ENCODE peak calls at places on chromosomes 16 and 17, in seven cellular contexts. One of them, this sample, is unnamed. For H3K27me3, the result is how much of the 10 kb centered on the place peaks cover.

GRCh38 chr17:49694847-49695697 is 12.7 kb downstream of the SLC35B1 start:
- DNase-seq in dorsolateral prefrontal cortex: no peak
- DNase-seq in heart left ventricle: no peak
- DNase-seq in GM23248: peak
- DNase-seq in CD4-positive, CD25-positive, alpha-beta regulatory T cell: peak
- DNase-seq in spleen: peak
- DNase-seq in heart right ventricle: peak
- DNase-seq in this sample: no peak

GRCh38 chr17:17587614-17588336 is 3.7 kb downstream of the PEMT start:
- DNase-seq in CD4-positive, CD25-positive, alpha-beta regulatory T cell: no peak
- DNase-seq in dorsolateral prefrontal cortex: no peak
- DNase-seq in heart left ventricle: no peak
- DNase-seq in GM23248: peak
- DNase-seq in spleen: no peak
- DNase-seq in heart right ventricle: no peak
- DNase-seq in this sample: no peak

GRCh38 chr16:88924834-88925539 is 52.0 kb downstream of the CBFA2T3 start:
- DNase-seq in heart left ventricle: peak
- DNase-seq in CD4-positive, CD25-positive, alpha-beta regulatory T cell: no peak
- DNase-seq in heart right ventricle: no peak
- DNase-seq in spleen: peak
- DNase-seq in GM23248: peak
- DNase-seq in dorsolateral prefrontal cortex: peak
- DNase-seq in this sample: peak

GRCh38 chr17:8338806-8339205 is 834 bp upstream of the ODF4 start:
- DNase-seq in GM23248: no peak
- DNase-seq in heart right ventricle: no peak
- DNase-seq in heart left ventricle: no peak
- DNase-seq in spleen: no peak
- DNase-seq in CD4-positive, CD25-positive, alpha-beta regulatory T cell: no peak
- DNase-seq in dorsolateral prefrontal cortex: no peak
- DNase-seq in this sample: no peak

GRCh38 chr16:80323187-80323807 is 217.5 kb upstream of the DYNLRB2 start:
- DNase-seq in GM23248: no peak
- DNase-seq in heart left ventricle: no peak
- DNase-seq in heart right ventricle: no peak
- DNase-seq in spleen: no peak
- DNase-seq in dorsolateral prefrontal cortex: no peak
- DNase-seq in CD4-positive, CD25-positive, alpha-beta regulatory T cell: no peak
- DNase-seq in this sample: no peak

GRCh38 chr17:2364132-2365116 is 27.1 kb downstream of the SGSM2 start:
- DNase-seq in dorsolateral prefrontal cortex: no peak
- DNase-seq in heart right ventricle: peak
- DNase-seq in GM23248: no peak
- DNase-seq in heart left ventricle: peak
- DNase-seq in CD4-positive, CD25-positive, alpha-beta regulatory T cell: no peak
- DNase-seq in spleen: no peak
- DNase-seq in this sample: no peak

GRCh38 chr16:83336630-83337029 is 471.1 kb upstream of the HSBP1 start:
- DNase-seq in GM23248: peak
- DNase-seq in spleen: no peak
- DNase-seq in dorsolateral prefrontal cortex: no peak
- DNase-seq in heart right ventricle: no peak
- DNase-seq in heart left ventricle: no peak
- DNase-seq in CD4-positive, CD25-positive, alpha-beta regulatory T cell: no peak
- DNase-seq in this sample: peak

GRCh38 chr17:11245792-11246191 is 4.8 kb downstream of the SHISA6 start:
- DNase-seq in dorsolateral prefrontal cortex: no peak
- DNase-seq in heart right ventricle: no peak
- DNase-seq in GM23248: no peak
- DNase-seq in heart left ventricle: no peak
- DNase-seq in spleen: no peak
- DNase-seq in CD4-positive, CD25-positive, alpha-beta regulatory T cell: no peak
- DNase-seq in this sample: no peak

GRCh38 chr17:41917957-41918391 is 777 bp downstream of the ACLY start:
- DNase-seq in CD4-positive, CD25-positive, alpha-beta regulatory T cell: peak
- DNase-seq in GM23248: peak
- DNase-seq in dorsolateral prefrontal cortex: no peak
- DNase-seq in spleen: peak
- DNase-seq in heart right ventricle: peak
- DNase-seq in heart left ventricle: peak
- DNase-seq in this sample: peak

GRCh38 chr16:58418601-58419000 is 26.3 kb downstream of the GINS3 start:
- DNase-seq in heart left ventricle: peak
- DNase-seq in dorsolateral prefrontal cortex: no peak
- DNase-seq in heart right ventricle: peak
- DNase-seq in CD4-positive, CD25-positive, alpha-beta regulatory T cell: no peak
- DNase-seq in GM23248: peak
- DNase-seq in spleen: no peak
- DNase-seq in this sample: peak

GRCh38 chr17:16941072-16941641 is 30.8 kb downstream of the TNFRSF13B start:
- DNase-seq in CD4-positive, CD25-positive, alpha-beta regulatory T cell: no peak
- DNase-seq in heart left ventricle: no peak
- DNase-seq in GM23248: no peak
- DNase-seq in heart right ventricle: no peak
- DNase-seq in spleen: peak
- DNase-seq in dorsolateral prefrontal cortex: peak
- DNase-seq in this sample: no peak

GRCh38 chr16:56357291-56357764 is 68.0 kb downstream of the AMFR start:
- DNase-seq in heart left ventricle: no peak
- DNase-seq in spleen: peak
- DNase-seq in heart right ventricle: no peak
- DNase-seq in GM23248: peak
- DNase-seq in CD4-positive, CD25-positive, alpha-beta regulatory T cell: no peak
- DNase-seq in dorsolateral prefrontal cortex: no peak
- DNase-seq in this sample: peak

GRCh38 chr17:68437979-68438877 is 19.1 kb downstream of the WIPI1 start:
- DNase-seq in spleen: peak
- DNase-seq in dorsolateral prefrontal cortex: no peak
- DNase-seq in heart right ventricle: peak
- DNase-seq in GM23248: peak
- DNase-seq in CD4-positive, CD25-positive, alpha-beta regulatory T cell: peak
- DNase-seq in heart left ventricle: peak
- DNase-seq in this sample: no peak

GRCh38 chr17:33290156-33290697 is 2.9 kb downstream of the ASIC2 start:
- DNase-seq in spleen: no peak
- DNase-seq in heart right ventricle: no peak
- DNase-seq in heart left ventricle: no peak
- DNase-seq in dorsolateral prefrontal cortex: peak
- DNase-seq in CD4-positive, CD25-positive, alpha-beta regulatory T cell: no peak
- DNase-seq in GM23248: no peak
- DNase-seq in this sample: no peak
- H3K27me3 ChIP-seq in spleen: under half
- H3K27me3 ChIP-seq in heart right ventricle: half or more
- H3K27me3 ChIP-seq in heart left ventricle: under half
- H3K27me3 ChIP-seq in dorsolateral prefrontal cortex: under half
- H3K27me3 ChIP-seq in CD4-positive, CD25-positive, alpha-beta regulatory T cell: under half
- H3K27me3 ChIP-seq in GM23248: under half
- H3K27me3 ChIP-seq in this sample: under half

DNA sequence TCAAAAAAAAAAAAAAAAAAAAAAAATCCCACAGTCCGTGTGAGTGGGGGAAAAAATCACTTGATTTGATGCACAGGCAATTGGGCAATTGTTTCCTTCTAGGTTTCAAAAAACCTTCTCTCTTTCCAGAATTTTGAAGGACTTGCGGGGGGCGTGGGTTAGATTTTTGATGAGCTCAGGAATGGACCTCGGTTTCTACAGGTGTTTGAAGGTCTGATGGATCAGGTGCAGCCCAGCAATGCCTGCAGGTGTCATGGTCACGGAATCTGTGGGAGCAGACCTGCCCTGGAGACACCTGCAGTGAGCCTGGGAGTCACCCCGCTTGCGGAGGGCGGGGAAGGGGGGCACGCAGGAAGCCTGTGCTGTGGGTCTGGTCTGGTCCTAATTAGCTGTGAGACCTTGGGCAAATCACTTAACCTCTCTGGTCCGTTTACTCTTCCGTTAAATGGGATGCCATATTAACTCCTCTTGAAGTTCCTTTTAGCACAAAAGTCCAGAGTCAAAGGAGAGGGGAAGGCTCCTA is 174.2 kb downstream of the IRF8 start:
- DNase-seq in spleen: peak
- DNase-seq in CD4-positive, CD25-positive, alpha-beta regulatory T cell: no peak
- DNase-seq in heart left ventricle: no peak
- DNase-seq in dorsolateral prefrontal cortex: no peak
- DNase-seq in heart right ventricle: no peak
- DNase-seq in GM23248: no peak
- DNase-seq in this sample: no peak
- H3K27ac ChIP-seq in spleen: no peak
- H3K27ac ChIP-seq in CD4-positive, CD25-positive, alpha-beta regulatory T cell: no peak
- H3K27ac ChIP-seq in heart left ventricle: no peak
- H3K27ac ChIP-seq in dorsolateral prefrontal cortex: no peak
- H3K27ac ChIP-seq in heart right ventricle: no peak
- H3K27ac ChIP-seq in GM23248: no peak
- H3K27ac ChIP-seq in this sample: no peak

GRCh38 chr17:78882546-78883089 is 20.4 kb downstream of the CEP295NL start:
- DNase-seq in spleen: peak
- DNase-seq in dorsolateral prefrontal cortex: no peak
- DNase-seq in heart left ventricle: peak
- DNase-seq in GM23248: peak
- DNase-seq in CD4-positive, CD25-positive, alpha-beta regulatory T cell: no peak
- DNase-seq in heart right ventricle: no peak
- DNase-seq in this sample: no peak

GRCh38 chr17:78883090-78883532 is 19.9 kb downstream of the CEP295NL start:
- DNase-seq in GM23248: peak
- DNase-seq in spleen: peak
- DNase-seq in heart left ventricle: peak
- DNase-seq in heart right ventricle: peak
- DNase-seq in CD4-positive, CD25-positive, alpha-beta regulatory T cell: no peak
- DNase-seq in dorsolateral prefrontal cortex: peak
- DNase-seq in this sample: peak

GRCh38 chr17:78884148-78884870 is 18.7 kb downstream of the CEP295NL start:
- DNase-seq in spleen: no peak
- DNase-seq in dorsolateral prefrontal cortex: peak
- DNase-seq in CD4-positive, CD25-positive, alpha-beta regulatory T cell: no peak
- DNase-seq in heart right ventricle: no peak
- DNase-seq in GM23248: peak
- DNase-seq in heart left ventricle: no peak
- DNase-seq in this sample: no peak

GRCh38 chr17:78884876-78885667 is 17.9 kb downstream of the CEP295NL start:
- DNase-seq in dorsolateral prefrontal cortex: no peak
- DNase-seq in CD4-positive, CD25-positive, alpha-beta regulatory T cell: no peak
- DNase-seq in spleen: no peak
- DNase-seq in GM23248: no peak
- DNase-seq in heart right ventricle: no peak
- DNase-seq in heart left ventricle: no peak
- DNase-seq in this sample: no peak

GRCh38 chr17:78883533-78884131 is 19.4 kb downstream of the CEP295NL start:
- DNase-seq in spleen: peak
- DNase-seq in CD4-positive, CD25-positive, alpha-beta regulatory T cell: no peak
- DNase-seq in GM23248: peak
- DNase-seq in heart left ventricle: peak
- DNase-seq in dorsolateral prefrontal cortex: peak
- DNase-seq in heart right ventricle: peak
- DNase-seq in this sample: peak
- H3K4me3 ChIP-seq in spleen: no peak
- H3K4me3 ChIP-seq in CD4-positive, CD25-positive, alpha-beta regulatory T cell: no peak
- H3K4me3 ChIP-seq in GM23248: peak
- H3K4me3 ChIP-seq in heart left ventricle: peak
- H3K4me3 ChIP-seq in dorsolateral prefrontal cortex: peak
- H3K4me3 ChIP-seq in heart right ventricle: peak
- H3K4me3 ChIP-seq in this sample: peak

GRCh38 chr17:60141111-60142018 is 8.4 kb upstream of the CA4 start:
- DNase-seq in heart right ventricle: no peak
- DNase-seq in CD4-positive, CD25-positive, alpha-beta regulatory T cell: no peak
- DNase-seq in heart left ventricle: no peak
- DNase-seq in dorsolateral prefrontal cortex: no peak
- DNase-seq in GM23248: peak
- DNase-seq in spleen: no peak
- DNase-seq in this sample: peak
- H3K27me3 ChIP-seq in heart right ventricle: under half
- H3K27me3 ChIP-seq in CD4-positive, CD25-positive, alpha-beta regulatory T cell: under half
- H3K27me3 ChIP-seq in heart left ventricle: under half
- H3K27me3 ChIP-seq in dorsolateral prefrontal cortex: under half
- H3K27me3 ChIP-seq in GM23248: under half
- H3K27me3 ChIP-seq in spleen: under half
- H3K27me3 ChIP-seq in this sample: under half

DNA sequence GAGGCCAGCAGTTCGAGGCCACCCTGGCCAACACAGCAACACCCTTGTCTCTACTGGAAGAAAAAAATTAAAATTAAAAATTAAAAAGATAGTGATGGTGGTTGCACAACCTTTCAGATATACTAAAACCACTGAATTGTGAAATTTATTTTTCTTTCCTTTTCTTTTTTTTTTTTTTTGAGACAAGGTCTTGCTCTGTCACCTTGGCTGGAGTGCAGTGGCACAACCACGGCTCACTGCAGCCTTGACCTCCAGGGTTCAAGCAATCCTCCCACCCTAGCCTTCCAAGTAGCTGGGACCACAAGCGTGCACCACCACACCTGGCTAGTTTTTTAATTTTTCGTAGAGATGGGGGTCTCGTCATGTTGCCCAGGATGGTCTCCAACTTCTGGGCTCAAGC is 254.4 kb downstream of the SLC39A11 start:
- DNase-seq in dorsolateral prefrontal cortex: no peak
- DNase-seq in CD4-positive, CD25-positive, alpha-beta regulatory T cell: no peak
- DNase-seq in heart left ventricle: no peak
- DNase-seq in spleen: no peak
- DNase-seq in GM23248: no peak
- DNase-seq in heart right ventricle: no peak
- DNase-seq in this sample: no peak
- H3K27ac ChIP-seq in dorsolateral prefrontal cortex: no peak
- H3K27ac ChIP-seq in CD4-positive, CD25-positive, alpha-beta regulatory T cell: no peak
- H3K27ac ChIP-seq in heart left ventricle: no peak
- H3K27ac ChIP-seq in spleen: no peak
- H3K27ac ChIP-seq in GM23248: no peak
- H3K27ac ChIP-seq in heart right ventricle: no peak
- H3K27ac ChIP-seq in this sample: no peak